ENCODE peak calls at places on chromosomes 6 and 20, in eight cellular contexts. V, C, M, Z, W, X, T and J are unnamed samples.

GRCh38 chr6:2140438-2141128 is 104.8 kb downstream of the GMDS start:
- DNase-seq in V (no peak), C (no peak), M (no peak), Z (no peak), W (no peak), X (peak), T (peak), J (no peak)

GRCh38 chr6:29651413-29652197 is 5.3 kb upstream of the MOG start:
- DNase-seq in V (no peak), C (peak), M (no peak), Z (no peak), W (peak), X (peak), T (peak), J (peak)

GRCh38 chr6:34484899-34485298 is 19.0 kb downstream of the PACSIN1 start:
- DNase-seq in V (no peak), C (no peak), M (no peak), Z (no peak), W (peak), X (no peak), T (no peak), J (no peak)

GRCh38 chr6:169724554-169725269 is 412 bp upstream of the PHF10 start:
- DNase-seq in V (peak), C (peak), M (peak), Z (no peak), W (peak), X (peak), T (peak), J (peak)

GRCh38 chr6:159985296-159985940 is 16.5 kb downstream of the IGF2R start:
- DNase-seq in V (no peak), C (no peak), M (no peak), Z (no peak), W (no peak), X (peak), T (no peak), J (no peak)

GRCh38 chr6:43391448-43392031 is 22.1 kb upstream of the ZNF318 start:
- DNase-seq in V (no peak), C (no peak), M (no peak), Z (no peak), W (no peak), X (peak), T (no peak), J (peak)

GRCh38 chr20:48930878-48931277 is 9.4 kb downstream of the ARFGEF2 start:
- DNase-seq in V (no peak), C (no peak), M (no peak), Z (no peak), W (no peak), X (no peak), T (no peak), J (no peak)

GRCh38 chr6:84411060-84411629 is 183.7 kb upstream of the CEP162 start:
- DNase-seq in V (no peak), C (peak), M (no peak), Z (no peak), W (no peak), X (peak), T (no peak), J (no peak)

GRCh38 chr20:59819496-59820203 is 113.8 kb downstream of the SYCP2 start:
- DNase-seq in V (no peak), C (no peak), M (no peak), Z (no peak), W (no peak), X (no peak), T (no peak), J (no peak)

GRCh38 chr20:48725589-48725991 is 102.2 kb downstream of the PREX1 start:
- DNase-seq in V (no peak), C (peak), M (no peak), Z (no peak), W (peak), X (peak), T (no peak), J (peak)

GRCh38 chr6:9921366-9921765 is 493.5 kb downstream of the TFAP2A start:
- DNase-seq in V (no peak), C (no peak), M (no peak), Z (no peak), W (no peak), X (no peak), T (no peak), J (no peak)

GRCh38 chr20:19806806-19807691 is 49.0 kb downstream of the RIN2 start:
- DNase-seq in V (no peak), C (peak), M (peak), Z (no peak), W (no peak), X (peak), T (no peak), J (peak)

DNA sequence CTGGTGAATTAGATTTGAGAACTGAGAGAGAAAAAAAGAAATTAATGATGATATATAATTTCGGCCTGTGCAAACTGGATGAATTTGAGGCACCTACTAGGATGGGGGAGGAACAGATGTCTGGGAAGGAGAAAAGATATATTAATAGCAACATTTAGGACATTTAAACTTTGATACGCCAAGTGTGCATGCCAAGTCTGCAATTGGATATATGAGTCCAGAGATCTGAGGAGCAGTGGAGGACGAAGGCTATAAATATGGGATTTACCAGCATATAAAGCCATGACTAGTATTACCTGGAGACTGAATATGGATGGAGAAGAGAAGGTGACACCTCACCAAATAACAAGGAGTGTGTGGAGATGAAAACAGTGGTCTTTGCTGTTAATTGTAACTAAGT is 272.6 kb upstream of the HSF2 start:
- DNase-seq in V (no peak), C (no peak), M (no peak), Z (no peak), W (no peak), X (no peak), T (no peak), J (no peak)
- H3K4me3 ChIP-seq in V (no peak), C (no peak), M (no peak), Z (no peak), W (no peak), X (no peak), T (no peak), J (no peak)

GRCh38 chr6:26017567-26017966 is 55.0 kb downstream of the TRIM38 start:
- DNase-seq in V (peak), C (no peak), M (peak), Z (peak), W (no peak), X (peak), T (peak), J (peak)
- H3K4me3 ChIP-seq in V (peak), C (no peak), M (no peak), Z (peak), W (no peak), X (peak), T (no peak), J (peak)

GRCh38 chr20:46154796-46155195 is 36.7 kb downstream of the CD40 start:
- DNase-seq in V (no peak), C (no peak), M (no peak), Z (no peak), W (no peak), X (no peak), T (no peak), J (no peak)
- H3K4me3 ChIP-seq in V (no peak), C (no peak), M (no peak), Z (no peak), W (no peak), X (no peak), T (no peak), J (no peak)

GRCh38 chr20:51311636-51312479 is 230.7 kb downstream of the NFATC2 start:
- DNase-seq in V (no peak), C (no peak), M (no peak), Z (no peak), W (no peak), X (peak), T (peak), J (peak)

GRCh38 chr20:51310216-51310615 is 232.3 kb downstream of the NFATC2 start:
- DNase-seq in V (no peak), C (no peak), M (no peak), Z (no peak), W (no peak), X (no peak), T (no peak), J (peak)

GRCh38 chr20:51315390-51315789 is 227.1 kb downstream of the NFATC2 start:
- DNase-seq in V (no peak), C (no peak), M (no peak), Z (no peak), W (no peak), X (peak), T (no peak), J (no peak)

GRCh38 chr20:51313275-51313898 is 229.1 kb downstream of the NFATC2 start:
- DNase-seq in V (no peak), C (no peak), M (no peak), Z (no peak), W (no peak), X (peak), T (no peak), J (no peak)

GRCh38 chr20:51312480-51312783 is 230.1 kb downstream of the NFATC2 start:
- DNase-seq in V (no peak), C (no peak), M (no peak), Z (no peak), W (no peak), X (no peak), T (peak), J (no peak)
- H3K4me3 ChIP-seq in V (no peak), C (no peak), M (no peak), Z (no peak), W (no peak), X (no peak), T (peak), J (no peak)